ENCODE peak calls at places on chromosomes 7 and 10, in seven cellular contexts. A is esophagus squamous epithelium, E is mucosa of descending colon, L is astrocyte of the spinal cord, H is GM12865, M is brain microvascular endothelial cell, Z is dorsolateral prefrontal cortex. C is an unnamed sample.

GRCh38 chr10:125824736-125825135 is 1.4 kb downstream of the BCCIP start:
- DNase-seq in L (no peak), E (no peak), Z (no peak), H (no peak), A (no peak), M (no peak), C (peak)

GRCh38 chr7:64581929-64582894 is 19.3 kb upstream of the ZNF680 start:
- DNase-seq in L (peak), A (no peak), H (no peak), M (peak), E (no peak), Z (no peak), C (no peak)

GRCh38 chr10:116913681-116914080 is 64.4 kb downstream of the ENO4 start:
- DNase-seq in L (no peak), H (no peak), A (no peak), E (no peak), Z (peak), M (no peak), C (no peak)

GRCh38 chr7:155878250-155878649 is 66.0 kb upstream of the SHH start:
- DNase-seq in L (no peak), H (no peak), E (no peak), Z (no peak), A (no peak), M (no peak), C (no peak)

GRCh38 chr10:70492786-70493659 is 14.5 kb downstream of the PALD1 start:
- DNase-seq in M (no peak), E (no peak), A (no peak), L (no peak), Z (no peak), H (peak), C (peak)

GRCh38 chr10:30056767-30057355 is 2.5 kb downstream of the JCAD start:
- DNase-seq in E (no peak), A (no peak), M (no peak), L (no peak), Z (no peak), H (no peak), C (no peak)

GRCh38 chr7:14934831-14935230 is 32.3 kb upstream of the DGKB start:
- DNase-seq in L (no peak), Z (no peak), A (no peak), E (no peak), H (no peak), M (no peak), C (no peak)

GRCh38 chr7:571096-572012 is 51.7 kb upstream of the PDGFA start:
- DNase-seq in M (no peak), Z (no peak), E (no peak), H (no peak), A (no peak), L (no peak), C (no peak)

GRCh38 chr10:78905940-78906308 is 162.8 kb upstream of the ZMIZ1 start:
- DNase-seq in M (no peak), Z (no peak), E (no peak), L (no peak), H (no peak), A (no peak), C (no peak)

GRCh38 chr10:103069453-103070331 is 123.4 kb downstream of the NT5C2 start:
- DNase-seq in H (peak), E (peak), A (no peak), Z (peak), M (peak), L (peak), C (peak)

GRCh38 chr10:110843031-110843430 is 28.7 kb upstream of the PDCD4 start:
- DNase-seq in H (peak), L (no peak), M (no peak), Z (no peak), A (no peak), E (peak), C (no peak)

GRCh38 chr10:129945941-129946760 is 17.9 kb downstream of the EBF3 start:
- DNase-seq in A (no peak), Z (peak), L (no peak), M (no peak), H (no peak), E (no peak), C (no peak)

GRCh38 chr10:125076891-125077643 is 83.3 kb downstream of the CTBP2 start:
- DNase-seq in L (peak), E (no peak), H (no peak), Z (no peak), A (no peak), M (peak), C (no peak)

GRCh38 chr10:130974171-130974570 is 337.4 kb downstream of the TCERG1L start:
- DNase-seq in Z (no peak), M (no peak), H (no peak), L (no peak), A (no peak), E (no peak), C (no peak)

GRCh38 chr7:16916111-16916639 is 34.4 kb upstream of the AGR3 start:
- DNase-seq in E (no peak), L (peak), M (peak), A (no peak), H (no peak), Z (no peak), C (peak)

DNA sequence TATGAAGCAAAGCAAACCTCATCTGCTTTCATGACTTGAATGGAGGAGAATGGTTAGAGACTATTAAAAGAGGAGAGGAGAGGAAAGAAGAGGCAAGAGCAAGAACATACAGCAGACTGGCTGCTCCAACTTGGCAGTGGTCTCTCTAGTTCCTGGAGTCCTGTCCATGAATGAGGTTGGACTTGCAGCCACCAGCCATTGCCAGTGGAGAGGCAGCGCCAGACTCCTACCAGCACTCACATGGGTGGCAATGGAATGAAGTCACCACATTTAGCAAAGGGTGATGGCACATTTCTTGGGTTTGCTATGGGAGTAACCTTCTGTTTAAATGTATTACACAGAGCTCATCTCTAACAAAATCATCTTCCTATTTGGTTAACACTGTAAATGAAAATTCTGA is 257.8 kb upstream of the IMMP2L start:
- DNase-seq in A (no peak), E (no peak), M (no peak), H (no peak), Z (no peak), L (no peak), C (no peak)
- TF ChIP-seq CTCF in A (no peak), E (no peak), M (no peak), H (no peak), Z (no peak), L (no peak), C (no peak)

DNA sequence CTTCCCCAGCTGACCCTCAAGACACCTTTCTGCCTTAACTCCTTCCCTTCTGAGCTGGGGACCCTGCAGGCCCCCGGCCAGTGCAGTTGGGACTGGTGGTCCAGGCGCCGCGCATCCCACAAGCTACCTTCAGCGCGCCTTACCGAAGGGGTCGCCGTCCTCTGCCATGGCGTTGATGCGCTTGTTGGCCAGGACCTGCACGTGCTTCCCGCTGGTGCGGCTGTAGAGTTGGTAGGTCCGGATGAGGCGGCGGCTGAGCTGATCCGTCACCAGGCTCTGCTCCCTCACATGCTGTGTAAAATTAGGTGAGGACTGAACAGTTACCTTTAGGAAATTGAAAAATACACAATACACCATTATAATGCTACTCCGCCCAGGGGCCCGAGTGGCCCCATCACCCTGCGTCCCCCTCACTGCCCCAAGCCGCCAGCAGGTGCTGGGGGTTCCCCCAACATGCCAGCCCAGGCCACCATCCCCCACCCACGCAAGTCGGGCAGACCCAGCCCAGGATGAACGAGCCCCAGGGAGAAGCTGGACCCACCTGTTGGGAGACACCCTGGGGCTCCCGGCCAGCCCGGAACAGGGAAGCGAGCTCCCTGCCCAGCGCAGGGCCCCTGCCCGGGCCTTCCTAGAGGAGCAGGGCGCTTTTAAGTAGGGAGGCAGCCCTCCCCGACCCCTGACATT is 1.2 kb downstream of the FGF8 start:
- DNase-seq in Z (no peak), E (no peak), L (no peak), M (no peak), A (no peak), H (no peak), C (no peak)
- H3K4me3 ChIP-seq in Z (no peak), E (no peak), L (no peak), M (no peak), A (no peak), H (no peak), C (no peak)

DNA sequence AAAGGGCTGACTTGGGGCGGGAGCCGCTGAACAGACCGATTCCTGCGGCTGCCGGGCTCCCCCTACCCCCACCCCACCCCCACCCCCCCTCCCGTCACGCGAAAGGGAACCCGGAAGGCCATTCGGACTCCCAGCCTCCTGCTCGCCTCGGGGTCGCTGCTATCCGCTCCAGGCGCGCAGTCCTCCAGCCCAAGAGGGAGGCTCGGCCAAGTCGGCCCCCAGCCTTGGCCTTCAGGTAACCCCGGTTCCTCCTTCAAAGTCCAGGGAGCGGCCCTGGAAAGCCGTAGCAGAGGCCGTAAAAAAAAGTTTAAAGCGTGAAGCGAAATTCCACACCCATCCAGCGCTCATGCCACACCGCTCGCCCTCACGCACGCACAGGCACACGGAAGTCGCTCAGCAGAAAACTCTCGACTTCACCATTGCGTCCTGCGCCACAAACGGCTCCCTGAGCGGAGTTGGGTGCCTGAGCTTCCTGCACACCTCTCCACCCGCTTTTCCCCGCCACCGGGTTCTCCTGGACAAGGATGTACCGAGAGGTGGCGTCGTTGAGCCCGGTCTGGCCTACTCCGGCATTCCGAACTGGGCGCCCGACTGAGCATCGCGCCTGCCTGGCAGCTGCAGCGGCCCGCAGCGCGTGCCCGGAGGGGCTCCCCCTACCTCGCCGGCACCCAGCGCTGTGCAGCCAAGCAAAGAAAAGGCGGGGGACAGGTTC is 1.4 kb downstream of the SORCS3 start:
- DNase-seq in H (peak), L (peak), E (peak), M (no peak), A (no peak), Z (peak), C (peak)
- TF ChIP-seq CTCF in H (peak), L (peak), E (no peak), M (peak), A (no peak), Z (peak), C (peak)

GRCh38 chr7:30446266-30446665 is 32.3 kb downstream of the NOD1 start:
- DNase-seq in H (no peak), E (no peak), M (no peak), A (no peak), Z (no peak), L (no peak), C (no peak)
- H3K4me3 ChIP-seq in H (no peak), E (no peak), M (no peak), A (no peak), Z (no peak), L (no peak), C (no peak)

GRCh38 chr10:35353805-35354204 is 17.5 kb downstream of the CCNY start:
- DNase-seq in E (no peak), H (peak), M (no peak), A (no peak), Z (no peak), L (no peak), C (no peak)

GRCh38 chr10:35351021-35351420 is 14.7 kb downstream of the CCNY start:
- DNase-seq in A (no peak), M (no peak), H (no peak), Z (no peak), L (no peak), E (no peak), C (no peak)

GRCh38 chr10:35353399-35353798 is 17.1 kb downstream of the CCNY start:
- DNase-seq in M (no peak), H (peak), Z (no peak), L (no peak), A (no peak), E (no peak), C (no peak)

GRCh38 chr10:35352508-35352907 is 16.2 kb downstream of the CCNY start:
- DNase-seq in E (no peak), A (no peak), M (no peak), H (peak), Z (no peak), L (no peak), C (no peak)

DNA sequence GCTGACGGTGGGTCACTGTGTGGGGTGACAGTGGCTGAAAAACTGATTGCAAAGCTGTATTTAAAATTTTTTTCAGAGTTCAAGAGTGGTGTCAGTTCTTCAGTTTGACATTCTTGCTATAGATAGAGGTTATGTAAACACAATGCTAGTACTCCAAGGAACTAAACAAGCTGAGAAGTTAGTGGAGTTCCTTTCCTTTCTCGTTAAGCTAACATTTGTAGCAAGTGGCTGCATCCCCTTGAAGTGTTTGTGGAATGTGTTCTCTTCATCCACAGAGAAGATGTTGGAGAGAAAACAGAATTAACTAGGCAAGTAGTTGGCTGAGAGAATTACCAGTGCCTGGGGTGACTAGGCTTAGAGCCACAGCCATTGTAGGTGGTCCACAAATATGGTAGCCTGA is 15.8 kb downstream of the CCNY start:
- DNase-seq in E (no peak), A (no peak), Z (no peak), M (no peak), L (no peak), H (no peak), C (no peak)
- TF ChIP-seq CTCF in E (no peak), A (no peak), Z (no peak), M (no peak), L (no peak), H (no peak), C (no peak)

DNA sequence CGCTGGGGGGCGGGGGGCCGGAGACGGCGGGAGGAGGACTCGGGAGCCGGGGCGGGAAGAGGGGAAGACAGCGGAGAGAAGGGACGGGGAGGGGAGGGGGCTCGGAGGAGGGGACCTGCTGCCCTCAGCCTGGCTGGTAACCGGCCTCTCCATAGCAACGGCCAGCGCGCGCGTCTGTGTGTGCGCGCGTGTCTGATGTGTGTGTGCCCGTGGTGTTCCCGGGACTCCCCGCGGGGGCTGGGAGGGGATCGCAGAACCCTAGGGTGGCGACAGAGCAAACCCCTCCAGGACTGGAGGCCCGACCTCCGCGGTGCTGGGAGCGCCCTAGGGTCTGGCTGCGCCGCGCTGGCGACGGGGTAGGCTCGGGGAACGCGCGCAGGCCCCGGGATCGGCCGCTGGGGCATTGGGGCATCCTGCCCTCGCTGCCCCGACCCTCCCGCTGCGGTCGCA is 356.3 kb downstream of the DNAJB6 start:
- DNase-seq in Z (no peak), M (no peak), A (no peak), L (no peak), H (no peak), E (no peak), C (no peak)
- H3K4me3 ChIP-seq in Z (no peak), M (no peak), A (no peak), L (no peak), H (no peak), E (no peak), C (no peak)

DNA sequence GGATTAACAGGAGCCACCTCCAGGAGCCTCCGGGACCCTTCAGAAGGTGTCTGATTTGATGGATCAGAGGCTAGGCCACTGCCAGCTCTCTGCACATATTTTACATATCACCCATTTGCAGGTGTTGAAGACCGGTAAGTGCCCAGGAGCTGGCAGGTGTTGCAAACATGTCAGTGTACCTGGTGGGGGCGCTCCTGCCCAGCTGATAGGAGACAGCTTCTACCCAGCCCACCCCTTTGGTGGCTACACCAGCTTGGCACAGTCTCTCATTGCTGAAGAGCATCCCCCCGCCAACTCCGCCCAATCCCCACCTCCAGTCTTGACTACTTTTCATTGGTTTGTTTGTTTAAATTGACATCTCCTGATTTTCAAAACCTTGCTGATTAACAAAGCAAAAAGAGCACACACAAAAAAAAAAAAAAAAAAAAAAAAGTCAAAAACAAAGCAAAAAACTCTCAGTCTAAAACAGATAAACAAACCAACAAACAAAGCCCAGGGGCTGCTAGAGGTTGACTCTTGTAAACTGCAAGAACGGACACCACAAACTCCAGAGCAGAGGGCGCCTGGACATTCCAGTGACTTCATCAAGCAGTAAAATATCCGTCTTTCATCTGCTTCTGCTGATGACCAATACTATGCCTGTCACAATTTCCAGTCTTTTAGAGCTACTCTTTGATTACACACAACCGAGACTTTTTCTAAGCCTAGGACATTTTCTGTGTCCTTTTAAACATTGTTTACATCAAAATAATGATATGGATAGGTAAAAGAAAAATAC is 275.3 kb downstream of the NRG3 start:
- DNase-seq in E (peak), Z (peak), L (no peak), A (no peak), H (peak), M (no peak), C (no peak)
- TF ChIP-seq CTCF in E (no peak), Z (peak), L (no peak), A (no peak), H (peak), M (no peak), C (no peak)

GRCh38 chr7:41384418-41384817 is 318.5 kb downstream of the INHBA start:
- DNase-seq in L (no peak), A (no peak), Z (no peak), H (no peak), E (no peak), M (no peak), C (no peak)

GRCh38 chr7:41391818-41392217 is 311.1 kb downstream of the INHBA start:
- DNase-seq in M (no peak), H (no peak), Z (no peak), L (no peak), A (no peak), E (no peak), C (no peak)

GRCh38 chr7:41383596-41383995 is 319.3 kb downstream of the INHBA start:
- DNase-seq in Z (no peak), L (no peak), H (no peak), A (no peak), E (no peak), M (no peak), C (no peak)

GRCh38 chr7:41385996-41386395 is 316.9 kb downstream of the INHBA start:
- DNase-seq in A (no peak), E (no peak), Z (no peak), L (no peak), H (no peak), M (no peak), C (peak)
- H3K4me3 ChIP-seq in A (no peak), E (no peak), Z (no peak), L (no peak), H (no peak), M (no peak), C (no peak)

GRCh38 chr10:90125966-90126600 is 424.7 kb downstream of the KIF20B start:
- DNase-seq in H (no peak), L (peak), Z (no peak), A (no peak), M (peak), E (no peak), C (no peak)
- TF ChIP-seq CTCF in H (no peak), L (no peak), Z (no peak), A (no peak), M (no peak), E (no peak), C (no peak)

GRCh38 chr7:157035979-157036378 is 25.5 kb upstream of the MNX1 start:
- DNase-seq in H (no peak), M (no peak), A (no peak), L (no peak), E (no peak), Z (no peak), C (no peak)

GRCh38 chr7:157033483-157034473 is 23.3 kb upstream of the MNX1 start:
- DNase-seq in H (no peak), M (no peak), Z (no peak), L (no peak), E (no peak), A (no peak), C (no peak)

GRCh38 chr7:157035302-157035701 is 24.8 kb upstream of the MNX1 start:
- DNase-seq in A (no peak), M (no peak), Z (no peak), L (no peak), E (no peak), H (no peak), C (no peak)

GRCh38 chr7:157037635-157038034 is 27.2 kb upstream of the MNX1 start:
- DNase-seq in Z (no peak), L (no peak), M (no peak), H (no peak), E (no peak), A (no peak), C (no peak)

GRCh38 chr7:157037028-157037427 is 26.6 kb upstream of the MNX1 start:
- DNase-seq in Z (no peak), H (no peak), L (no peak), A (no peak), E (no peak), M (no peak), C (no peak)
- H3K4me3 ChIP-seq in Z (no peak), H (no peak), L (no peak), A (no peak), E (no peak), M (no peak), C (no peak)